ENCODE peak calls at places on chromosomes 12 and 14, in eight cellular contexts. X, D, Q, G, T, J, R and B are unnamed samples.
A peak's percentile ranks its signal among the peaks of the same experiment; 100 is the strongest.

GRCh38 chr14:100153560-100153959 is 5.9 kb downstream of the DEGS2 start:
- DNase-seq in X (no peak), D (no peak), Q (no peak), G (no peak), T (no peak), J (no peak), R (no peak), B (no peak)

GRCh38 chr12:10563966-10564365 is 49.4 kb downstream of the MAGOHB start:
- DNase-seq in X (no peak), D (no peak), Q (no peak), G (no peak), T (no peak), J (no peak), R (peak; percentile 34), B (no peak)

GRCh38 chr14:91899213-91899612 is 31.9 kb upstream of the TC2N start:
- DNase-seq in X (peak; percentile 51), D (peak; percentile 89), Q (no peak), G (no peak), T (no peak), J (no peak), R (no peak), B (no peak)

GRCh38 chr12:113870035-113870434 is 96.1 kb downstream of the RBM19 start:
- DNase-seq in X (no peak), D (no peak), Q (no peak), G (no peak), T (no peak), J (no peak), R (no peak), B (no peak)

GRCh38 chr14:68328509-68328908 is 464.4 kb downstream of the ZFP36L1 start:
- DNase-seq in X (no peak), D (no peak), Q (no peak), G (no peak), T (no peak), J (no peak), R (no peak), B (no peak)

GRCh38 chr14:99468836-99469592 is 11.6 kb downstream of the SETD3 start:
- DNase-seq in X (no peak), D (no peak), Q (no peak), G (no peak), T (no peak), J (no peak), R (no peak), B (no peak)

GRCh38 chr14:29925106-29925722 is 2.4 kb downstream of the PRKD1 start:
- DNase-seq in X (no peak), D (no peak), Q (no peak), G (no peak), T (no peak), J (no peak), R (peak; percentile 83), B (peak; percentile 62)

GRCh38 chr12:106586803-106587684 is 4.2 kb downstream of the RFX4 start:
- DNase-seq in X (no peak), D (no peak), Q (no peak), G (peak; percentile 51), T (no peak), J (no peak), R (no peak), B (no peak)

GRCh38 chr12:9782547-9783382 is 22.1 kb upstream of the CD69 start:
- DNase-seq in X (no peak), D (no peak), Q (no peak), G (no peak), T (no peak), J (no peak), R (no peak), B (no peak)

GRCh38 chr12:57234571-57235011 is 5.1 kb downstream of the SHMT2 start:
- DNase-seq in X (no peak), D (no peak), Q (no peak), G (no peak), T (no peak), J (no peak), R (no peak), B (no peak)

GRCh38 chr12:102107970-102108369 is 11.9 kb downstream of the NUP37 start:
- DNase-seq in X (no peak), D (no peak), Q (no peak), G (no peak), T (no peak), J (no peak), R (no peak), B (no peak)

GRCh38 chr14:32536175-32536574 is 207.1 kb downstream of the AKAP6 start:
- DNase-seq in X (no peak), D (no peak), Q (no peak), G (no peak), T (no peak), J (no peak), R (no peak), B (no peak)

GRCh38 chr14:35897616-35898111 is 71.5 kb downstream of the BRMS1L start:
- DNase-seq in X (no peak), D (no peak), Q (no peak), G (no peak), T (no peak), J (no peak), R (no peak), B (no peak)

GRCh38 chr14:56122306-56122705 is 4.1 kb downstream of the PELI2 start:
- DNase-seq in X (no peak), D (no peak), Q (no peak), G (no peak), T (no peak), J (no peak), R (peak; percentile 54), B (no peak)

GRCh38 chr12:70101064-70101463 is 142.2 kb upstream of the CNOT2 start:
- DNase-seq in X (no peak), D (no peak), Q (no peak), G (no peak), T (no peak), J (no peak), R (no peak), B (no peak)

GRCh38 chr12:123602651-123603195 is 824 bp downstream of the DDX55 start:
- DNase-seq in X (peak; percentile 38), D (no peak), Q (no peak), G (no peak), T (no peak), J (no peak), R (peak; percentile 18), B (no peak)

GRCh38 chr12:123598522-123598921 is 3.4 kb upstream of the DDX55 start:
- DNase-seq in X (no peak), D (no peak), Q (no peak), G (no peak), T (no peak), J (no peak), R (no peak), B (no peak)

GRCh38 chr12:123599721-123600120 is 2.2 kb upstream of the DDX55 start:
- DNase-seq in X (no peak), D (no peak), Q (no peak), G (no peak), T (no peak), J (no peak), R (no peak), B (no peak)

GRCh38 chr12:123599310-123599709 is 2.6 kb upstream of the DDX55 start:
- DNase-seq in X (no peak), D (no peak), Q (no peak), G (no peak), T (no peak), J (no peak), R (no peak), B (no peak)

DNA sequence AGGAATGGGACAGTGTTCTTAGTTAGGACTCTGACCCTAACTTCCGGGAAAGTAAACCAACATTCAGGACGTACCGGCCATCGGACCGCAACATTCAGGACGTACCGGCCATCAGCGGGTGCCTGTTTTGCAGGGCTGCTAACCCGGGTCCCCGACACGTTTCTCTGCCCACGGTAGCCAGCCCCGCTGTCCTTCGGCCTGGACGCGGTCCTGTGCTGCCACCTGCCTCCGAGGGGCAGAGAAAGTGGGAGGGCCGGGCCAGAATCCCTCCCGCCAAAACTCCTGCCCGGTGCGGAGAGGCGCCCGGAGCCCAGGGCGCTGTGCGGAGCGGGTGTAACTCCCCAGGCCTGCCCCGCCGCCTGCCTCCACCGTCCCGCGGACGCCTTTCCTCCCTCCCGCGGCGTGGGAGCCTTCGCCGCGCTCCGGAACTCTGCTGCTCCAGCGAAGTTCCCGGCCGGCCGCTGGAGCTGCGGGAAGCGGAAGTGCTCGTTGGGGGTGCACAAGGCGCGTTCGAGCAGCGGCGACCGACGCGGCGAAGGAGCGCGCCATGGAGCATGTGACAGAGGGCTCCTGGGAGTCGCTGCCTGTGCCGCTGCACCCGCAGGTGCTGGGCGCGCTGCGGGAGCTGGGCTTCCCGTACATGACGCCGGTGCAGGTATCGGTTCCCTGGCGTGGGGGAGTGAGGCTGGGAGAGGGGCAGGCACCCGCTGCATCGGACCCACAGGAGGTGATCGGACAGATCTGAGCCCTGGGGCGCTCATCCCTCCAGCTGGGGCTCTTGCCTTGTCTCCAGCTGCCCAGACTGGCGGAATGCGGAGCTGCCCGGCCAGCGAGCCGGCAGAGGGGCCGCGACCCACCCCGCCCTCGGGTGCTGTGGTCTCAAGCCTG is at the start of gene DDX55:
- DNase-seq in X (peak; percentile 87), D (peak; percentile 83), Q (no peak), G (peak; percentile 82), T (peak; percentile 85), J (peak; percentile 93), R (peak; percentile 81), B (peak; percentile 77)
- TF ChIP-seq CTCF in X (peak; percentile 30), D (peak; percentile 13), Q (peak; percentile 45), G (no peak), T (peak; percentile 75), J (peak; percentile 69), R (peak; percentile 30), B (peak; percentile 56)

GRCh38 chr12:20625531-20625930 is 69.6 kb upstream of the SLCO1C1 start:
- DNase-seq in X (no peak), D (no peak), Q (no peak), G (no peak), T (no peak), J (no peak), R (no peak), B (no peak)
- TF ChIP-seq CTCF in X (no peak), D (no peak), Q (no peak), G (no peak), T (no peak), J (no peak), R (no peak), B (no peak)

GRCh38 chr12:47855502-47855901 is 35.8 kb upstream of the HDAC7 start:
- DNase-seq in X (no peak), D (no peak), Q (no peak), G (no peak), T (no peak), J (no peak), R (no peak), B (no peak)
- TF ChIP-seq CTCF in X (no peak), D (no peak), Q (no peak), G (no peak), T (no peak), J (no peak), R (no peak), B (no peak)

DNA sequence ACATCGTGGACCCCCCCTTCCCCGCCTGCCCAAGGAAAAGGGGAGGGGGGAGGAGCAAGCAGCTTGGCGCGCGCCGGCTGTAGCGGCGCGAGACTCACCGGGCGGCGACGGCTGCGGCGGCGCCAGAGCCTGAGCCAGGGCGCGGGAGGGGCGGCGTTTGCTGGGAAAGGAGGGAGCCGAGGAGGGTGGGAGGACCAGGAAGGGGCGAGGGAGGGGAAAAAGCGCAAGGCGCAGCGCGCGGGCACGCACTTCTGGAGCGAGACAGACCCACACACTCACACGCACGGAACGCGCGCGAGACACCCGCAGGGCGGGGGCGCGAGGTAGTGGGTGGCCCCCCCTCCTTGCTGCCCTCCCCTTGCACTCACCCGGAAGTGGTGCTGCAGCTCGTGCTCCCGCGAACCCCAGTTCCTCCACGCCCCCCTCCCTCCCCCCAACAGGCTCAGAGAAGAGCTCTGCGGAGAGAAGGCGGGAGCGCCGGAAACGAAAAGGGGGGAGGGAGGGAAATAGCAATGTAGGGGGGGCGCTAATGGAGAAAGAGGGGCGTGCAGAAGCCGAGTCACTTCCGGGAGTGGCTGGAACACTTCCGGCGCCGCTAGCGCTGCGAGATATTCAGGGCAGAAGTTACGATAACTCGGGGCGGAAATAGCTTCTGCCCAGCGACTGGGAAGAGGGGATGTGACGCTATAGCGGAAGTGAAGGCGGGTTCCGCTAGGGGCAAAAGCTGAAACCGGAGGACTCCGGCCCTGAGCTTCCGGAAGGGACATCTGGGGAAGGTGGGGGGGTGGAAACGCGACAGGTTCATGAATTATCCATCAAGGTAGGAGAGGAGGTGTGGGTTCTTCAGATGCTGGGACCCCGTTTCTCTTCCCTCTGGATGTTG is at the start of gene ZNF384:
- DNase-seq in X (peak; percentile 97), D (peak; percentile 97), Q (peak; percentile 87), G (peak; percentile 88), T (peak; percentile 96), J (peak; percentile 98), R (peak; percentile 100), B (peak; percentile 99)
- TF ChIP-seq CTCF in X (no peak), D (peak; percentile 14), Q (peak; percentile 33), G (no peak), T (peak; percentile 52), J (peak; percentile 10), R (peak; percentile 35), B (peak; percentile 48)